ENCODE peak calls at places on chromosomes 16 and 17, in four cellular contexts. One of them, this sample, is unnamed.

GRCh38 chr17:65324574-65324973 is 187.4 kb downstream of the RGS9 start:
- DNase-seq in CD8-positive, alpha-beta memory T cell: no peak
- DNase-seq in heart right ventricle: no peak
- DNase-seq in substantia nigra: no peak
- DNase-seq in this sample: no peak

GRCh38 chr16:75496546-75496945 is 1.3 kb upstream of the CHST6 start:
- DNase-seq in CD8-positive, alpha-beta memory T cell: no peak
- DNase-seq in heart right ventricle: no peak
- DNase-seq in substantia nigra: no peak
- DNase-seq in this sample: no peak

GRCh38 chr16:69615528-69615927 is 49.8 kb downstream of the NFAT5 start:
- DNase-seq in CD8-positive, alpha-beta memory T cell: no peak
- DNase-seq in heart right ventricle: no peak
- DNase-seq in substantia nigra: no peak
- DNase-seq in this sample: no peak

GRCh38 chr16:21950782-21951521 is 2.2 kb upstream of the UQCRC2 start:
- DNase-seq in CD8-positive, alpha-beta memory T cell: no peak
- DNase-seq in heart right ventricle: no peak
- DNase-seq in substantia nigra: peak
- DNase-seq in this sample: peak

GRCh38 chr16:25148568-25149215 is 37.1 kb downstream of the LCMT1 start:
- DNase-seq in CD8-positive, alpha-beta memory T cell: no peak
- DNase-seq in heart right ventricle: no peak
- DNase-seq in substantia nigra: no peak
- DNase-seq in this sample: no peak

GRCh38 chr17:2149934-2150333 is 95.0 kb downstream of the HIC1 start:
- DNase-seq in CD8-positive, alpha-beta memory T cell: no peak
- DNase-seq in heart right ventricle: no peak
- DNase-seq in substantia nigra: no peak
- DNase-seq in this sample: no peak

GRCh38 chr16:74570412-74571301 is 36.3 kb downstream of the GLG1 start:
- DNase-seq in CD8-positive, alpha-beta memory T cell: no peak
- DNase-seq in heart right ventricle: no peak
- DNase-seq in substantia nigra: no peak
- DNase-seq in this sample: no peak

GRCh38 chr17:53142890-53143289 is 679.8 kb upstream of the KIF2B start:
- DNase-seq in CD8-positive, alpha-beta memory T cell: no peak
- DNase-seq in heart right ventricle: no peak
- DNase-seq in substantia nigra: no peak
- DNase-seq in this sample: no peak

GRCh38 chr17:54439816-54440215 is 460.8 kb upstream of the TOM1L1 start:
- DNase-seq in CD8-positive, alpha-beta memory T cell: no peak
- DNase-seq in heart right ventricle: no peak
- DNase-seq in substantia nigra: no peak
- DNase-seq in this sample: no peak

GRCh38 chr16:58125041-58125440 is 4.1 kb downstream of the CFAP20 start:
- DNase-seq in CD8-positive, alpha-beta memory T cell: no peak
- DNase-seq in heart right ventricle: no peak
- DNase-seq in substantia nigra: no peak
- DNase-seq in this sample: no peak

GRCh38 chr17:80126449-80126715 is 20.5 kb downstream of the EIF4A3 start:
- DNase-seq in CD8-positive, alpha-beta memory T cell: no peak
- DNase-seq in heart right ventricle: no peak
- DNase-seq in substantia nigra: no peak
- DNase-seq in this sample: no peak

GRCh38 chr16:75000481-75001081 is 1.8 kb downstream of the ZNRF1 start:
- DNase-seq in CD8-positive, alpha-beta memory T cell: no peak
- DNase-seq in heart right ventricle: peak
- DNase-seq in substantia nigra: no peak
- DNase-seq in this sample: no peak

GRCh38 chr16:53814791-53815190 is 110.8 kb downstream of the FTO start:
- DNase-seq in CD8-positive, alpha-beta memory T cell: no peak
- DNase-seq in heart right ventricle: no peak
- DNase-seq in substantia nigra: no peak
- DNase-seq in this sample: no peak

GRCh38 chr16:65936096-65936495 is 430.4 kb upstream of the CDH5 start:
- DNase-seq in CD8-positive, alpha-beta memory T cell: no peak
- DNase-seq in heart right ventricle: no peak
- DNase-seq in substantia nigra: no peak
- DNase-seq in this sample: no peak

GRCh38 chr17:77246110-77247047 is 105.6 kb downstream of the SEC14L1 start:
- DNase-seq in CD8-positive, alpha-beta memory T cell: no peak
- DNase-seq in heart right ventricle: no peak
- DNase-seq in substantia nigra: no peak
- DNase-seq in this sample: no peak

GRCh38 chr16:56610017-56610608 is 1.7 kb downstream of the MT2A start:
- DNase-seq in CD8-positive, alpha-beta memory T cell: peak
- DNase-seq in heart right ventricle: no peak
- DNase-seq in substantia nigra: peak
- DNase-seq in this sample: peak

GRCh38 chr17:10144976-10145375 is 53.4 kb downstream of the GAS7 start:
- DNase-seq in CD8-positive, alpha-beta memory T cell: no peak
- DNase-seq in heart right ventricle: no peak
- DNase-seq in substantia nigra: no peak
- DNase-seq in this sample: no peak

GRCh38 chr17:57106107-57106835 is 21.2 kb downstream of the AKAP1 start:
- DNase-seq in CD8-positive, alpha-beta memory T cell: no peak
- DNase-seq in heart right ventricle: peak
- DNase-seq in substantia nigra: no peak
- DNase-seq in this sample: no peak

GRCh38 chr17:7849185-7850117 is 5.4 kb upstream of the TMEM88 start:
- DNase-seq in CD8-positive, alpha-beta memory T cell: no peak
- DNase-seq in heart right ventricle: no peak
- DNase-seq in substantia nigra: no peak
- DNase-seq in this sample: no peak

GRCh38 chr16:89449726-89450335 is 40.5 kb downstream of the ANKRD11 start:
- DNase-seq in CD8-positive, alpha-beta memory T cell: no peak
- DNase-seq in heart right ventricle: no peak
- DNase-seq in substantia nigra: no peak
- DNase-seq in this sample: no peak

GRCh38 chr17:17043668-17044226 is 1.5 kb downstream of the MPRIP start:
- DNase-seq in CD8-positive, alpha-beta memory T cell: no peak
- DNase-seq in heart right ventricle: no peak
- DNase-seq in substantia nigra: no peak
- DNase-seq in this sample: no peak

GRCh38 chr17:41503202-41503601 is 2.2 kb downstream of the KRT13 start:
- DNase-seq in CD8-positive, alpha-beta memory T cell: no peak
- DNase-seq in heart right ventricle: no peak
- DNase-seq in substantia nigra: no peak
- DNase-seq in this sample: no peak

GRCh38 chr16:31010539-31010938 is at the start of gene STX1B:
- DNase-seq in CD8-positive, alpha-beta memory T cell: peak
- DNase-seq in heart right ventricle: no peak
- DNase-seq in substantia nigra: peak
- DNase-seq in this sample: no peak

GRCh38 chr17:48545539-48545938 is 630 bp upstream of the HOXB2 start:
- DNase-seq in CD8-positive, alpha-beta memory T cell: no peak
- DNase-seq in heart right ventricle: no peak
- DNase-seq in substantia nigra: no peak
- DNase-seq in this sample: no peak

GRCh38 chr17:66146394-66146793 is 45.5 kb downstream of the CEP112 start:
- DNase-seq in CD8-positive, alpha-beta memory T cell: no peak
- DNase-seq in heart right ventricle: no peak
- DNase-seq in substantia nigra: no peak
- DNase-seq in this sample: no peak

DNA sequence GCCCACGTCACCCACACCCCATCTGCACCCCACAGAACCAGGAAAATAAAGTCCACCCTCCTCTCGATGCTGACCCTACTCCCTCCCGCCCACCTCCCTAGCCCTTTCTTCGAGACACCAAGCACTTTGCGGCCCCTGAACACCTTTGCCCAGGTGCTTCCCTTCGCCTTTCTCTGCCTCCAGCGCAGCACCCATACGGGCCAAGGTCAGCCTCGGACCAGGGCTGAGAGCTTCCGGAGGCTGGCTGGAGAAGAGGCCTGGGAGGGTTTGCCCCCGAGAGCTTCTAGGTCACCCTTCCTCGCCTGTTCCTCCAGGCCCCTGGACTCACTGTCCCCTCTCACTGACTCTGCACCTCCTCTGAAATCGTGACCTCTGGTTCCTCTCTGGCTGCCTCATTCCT is 2.7 kb upstream of the NHERF2 start:
- DNase-seq in CD8-positive, alpha-beta memory T cell: no peak
- DNase-seq in heart right ventricle: peak
- DNase-seq in substantia nigra: no peak
- DNase-seq in this sample: no peak
- H3K27ac ChIP-seq in CD8-positive, alpha-beta memory T cell: no peak
- H3K27ac ChIP-seq in heart right ventricle: peak
- H3K27ac ChIP-seq in substantia nigra: no peak
- H3K27ac ChIP-seq in this sample: no peak

GRCh38 chr17:72481572-72481971 is 360.8 kb downstream of the SOX9 start:
- DNase-seq in CD8-positive, alpha-beta memory T cell: no peak
- DNase-seq in heart right ventricle: no peak
- DNase-seq in substantia nigra: no peak
- DNase-seq in this sample: no peak
- H3K27ac ChIP-seq in CD8-positive, alpha-beta memory T cell: no peak
- H3K27ac ChIP-seq in heart right ventricle: no peak
- H3K27ac ChIP-seq in substantia nigra: no peak
- H3K27ac ChIP-seq in this sample: no peak

DNA sequence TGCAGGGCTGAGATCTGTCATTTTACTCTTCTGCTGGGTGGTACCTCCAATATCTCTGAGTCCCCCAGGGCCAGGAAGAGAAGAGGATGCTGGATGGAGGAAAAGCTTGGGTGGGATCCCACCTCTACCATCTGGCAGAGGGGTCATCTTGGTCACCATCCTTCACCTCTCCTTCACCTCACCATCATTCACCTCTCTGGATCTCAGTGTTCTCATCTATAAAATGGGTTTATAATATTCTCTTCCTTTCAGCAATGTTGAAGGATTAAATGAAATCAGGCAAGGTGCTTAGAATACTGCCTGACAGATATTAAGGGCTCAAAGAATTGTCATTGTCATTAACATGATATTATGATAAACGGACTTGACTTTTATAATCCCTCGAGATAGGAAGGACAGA is 195.8 kb downstream of the SNX29 start:
- DNase-seq in CD8-positive, alpha-beta memory T cell: no peak
- DNase-seq in heart right ventricle: no peak
- DNase-seq in substantia nigra: no peak
- DNase-seq in this sample: no peak
- H3K27ac ChIP-seq in CD8-positive, alpha-beta memory T cell: no peak
- H3K27ac ChIP-seq in heart right ventricle: no peak
- H3K27ac ChIP-seq in substantia nigra: no peak
- H3K27ac ChIP-seq in this sample: no peak

GRCh38 chr16:86362155-86362849 is 148.0 kb upstream of the FOXF1 start:
- DNase-seq in CD8-positive, alpha-beta memory T cell: no peak
- DNase-seq in heart right ventricle: no peak
- DNase-seq in substantia nigra: no peak
- DNase-seq in this sample: no peak
- H3K27ac ChIP-seq in CD8-positive, alpha-beta memory T cell: no peak
- H3K27ac ChIP-seq in heart right ventricle: no peak
- H3K27ac ChIP-seq in substantia nigra: no peak
- H3K27ac ChIP-seq in this sample: no peak

DNA sequence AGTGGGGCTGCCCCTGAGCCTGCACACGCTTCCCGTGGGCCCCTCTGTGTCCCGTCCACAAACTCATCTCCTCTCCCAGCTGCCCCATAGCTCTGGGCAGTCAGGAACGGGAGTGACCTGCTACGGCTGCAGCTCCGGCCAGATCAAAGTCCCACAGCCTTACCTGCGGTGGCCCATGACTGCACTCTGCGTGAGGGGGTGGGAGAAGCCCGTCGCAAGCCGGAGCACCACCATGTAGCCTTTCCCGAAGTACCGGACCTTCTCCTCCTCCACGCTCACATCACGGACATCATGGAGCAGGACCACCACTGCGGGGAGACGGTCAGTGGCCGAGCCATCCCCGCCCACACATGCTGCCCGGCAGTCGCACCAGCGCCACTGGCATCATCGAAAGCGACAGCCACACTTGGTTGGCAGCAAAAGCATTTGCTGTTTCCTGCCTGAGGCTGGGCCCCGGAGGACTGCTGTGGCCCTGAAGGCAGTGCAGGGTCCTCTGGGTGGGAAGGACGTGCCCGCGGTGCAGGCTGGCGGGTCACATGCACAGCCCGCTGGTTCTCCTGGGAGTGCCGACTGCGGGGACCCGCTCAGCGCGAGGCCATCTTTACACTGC is 6.2 kb downstream of the CYBC1 start:
- DNase-seq in CD8-positive, alpha-beta memory T cell: no peak
- DNase-seq in heart right ventricle: no peak
- DNase-seq in substantia nigra: no peak
- DNase-seq in this sample: no peak
- H3K27ac ChIP-seq in CD8-positive, alpha-beta memory T cell: no peak
- H3K27ac ChIP-seq in heart right ventricle: no peak
- H3K27ac ChIP-seq in substantia nigra: no peak
- H3K27ac ChIP-seq in this sample: no peak

GRCh38 chr17:79023886-79024771 is at the start of gene C1QTNF1:
- DNase-seq in CD8-positive, alpha-beta memory T cell: peak
- DNase-seq in heart right ventricle: peak
- DNase-seq in substantia nigra: no peak
- DNase-seq in this sample: no peak
- H3K27ac ChIP-seq in CD8-positive, alpha-beta memory T cell: no peak
- H3K27ac ChIP-seq in heart right ventricle: peak
- H3K27ac ChIP-seq in substantia nigra: no peak
- H3K27ac ChIP-seq in this sample: no peak

This sample was measured in Karpas-422.